ENCODE peak calls at places on chromosomes 7 and 10, in nine cellular contexts. M, Z, C, A, G, K, F, B and W are unnamed samples.

GRCh38 chr10:29784175-29784773 is 149.5 kb upstream of the SVIL start:
- DNase-seq in M (no peak), Z (no peak), C (peak; percentile 95), A (peak; percentile 77), G (peak; percentile 96), K (peak; percentile 73), F (no peak), B (no peak), W (no peak)

GRCh38 chr7:150586778-150587152 is 19.6 kb downstream of the GIMAP4 start:
- DNase-seq in M (no peak), Z (no peak), C (no peak), A (no peak), G (no peak), K (no peak), F (no peak), B (no peak), W (no peak)

GRCh38 chr7:7956531-7957221 is 11.9 kb upstream of the GLCCI1 start:
- DNase-seq in M (no peak), Z (no peak), C (peak; percentile 93), A (no peak), G (no peak), K (no peak), F (no peak), B (no peak), W (no peak)

GRCh38 chr10:123135415-123136141 is at the start of gene HMX3:
- DNase-seq in M (peak; percentile 35), Z (no peak), C (no peak), A (no peak), G (peak; percentile 56), K (no peak), F (no peak), B (no peak), W (no peak)

GRCh38 chr7:12257582-12257981 is 46.5 kb downstream of the TMEM106B start:
- DNase-seq in M (peak; percentile 6), Z (no peak), C (peak; percentile 53), A (no peak), G (peak; percentile 19), K (no peak), F (peak; percentile 78), B (no peak), W (peak; percentile 15)

GRCh38 chr7:30159153-30159552 is 24.4 kb downstream of the MTURN start:
- DNase-seq in M (no peak), Z (peak; percentile 69), C (peak; percentile 69), A (no peak), G (no peak), K (no peak), F (no peak), B (no peak), W (no peak)

GRCh38 chr10:23005150-23005549 is 77.3 kb downstream of the ARMC3 start:
- DNase-seq in M (no peak), Z (no peak), C (no peak), A (no peak), G (no peak), K (no peak), F (no peak), B (no peak), W (no peak)

GRCh38 chr7:152987673-152988072 is 228.1 kb downstream of the ACTR3B start:
- DNase-seq in M (no peak), Z (no peak), C (no peak), A (no peak), G (no peak), K (no peak), F (no peak), B (no peak), W (no peak)

GRCh38 chr10:101614957-101615759 is 27.0 kb downstream of the DPCD start:
- DNase-seq in M (no peak), Z (no peak), C (no peak), A (no peak), G (no peak), K (no peak), F (no peak), B (no peak), W (no peak)

GRCh38 chr7:30276203-30276900 is 8.0 kb upstream of the ZNRF2 start:
- DNase-seq in M (peak; percentile 31), Z (no peak), C (no peak), A (peak; percentile 42), G (peak; percentile 75), K (peak; percentile 43), F (peak; percentile 41), B (no peak), W (peak; percentile 20)

GRCh38 chr10:18460061-18460460 is 191.3 kb downstream of the NSUN6 start:
- DNase-seq in M (no peak), Z (no peak), C (no peak), A (no peak), G (no peak), K (no peak), F (no peak), B (no peak), W (no peak)

GRCh38 chr7:152106990-152107389 is 81.5 kb downstream of the GALNT11 start:
- DNase-seq in M (no peak), Z (no peak), C (no peak), A (no peak), G (no peak), K (no peak), F (no peak), B (no peak), W (no peak)

DNA sequence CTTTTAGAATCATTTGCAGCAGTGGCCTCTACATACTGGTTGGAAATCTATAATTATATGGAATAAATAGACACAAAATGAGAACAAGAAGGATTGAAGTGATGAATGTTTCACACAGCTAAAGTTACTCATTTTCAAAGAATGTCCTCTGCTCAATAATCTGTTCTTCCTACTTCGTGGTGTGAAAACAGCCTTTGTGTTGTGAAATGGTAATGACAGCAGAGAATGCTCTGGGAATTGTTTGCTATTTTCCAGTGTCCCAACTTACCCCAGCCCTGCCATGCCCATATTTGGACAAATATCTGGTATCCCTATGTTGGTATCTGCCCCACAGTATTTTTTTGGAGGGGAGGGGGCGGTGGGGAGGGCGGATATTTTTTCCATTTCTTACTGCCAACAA is 130.4 kb downstream of the GLI3 start:
- DNase-seq in M (no peak), Z (no peak), C (no peak), A (no peak), G (peak; percentile 60), K (no peak), F (no peak), B (no peak), W (no peak)
- H3K27ac ChIP-seq in M (no peak overlapping the region), Z (no peak overlapping the region), C (no peak overlapping the region), A (no peak overlapping the region), G (peak overlapping the region; percentile 26), K (no peak overlapping the region), F (no peak overlapping the region), B (no peak overlapping the region), W (no peak overlapping the region)

GRCh38 chr7:35252584-35252983 is 1.3 kb downstream of the TBX20 start:
- DNase-seq in M (no peak), Z (no peak), C (no peak), A (no peak), G (peak; percentile 39), K (no peak), F (no peak), B (no peak), W (no peak)

GRCh38 chr7:35251606-35252310 is 2.1 kb downstream of the TBX20 start:
- DNase-seq in M (no peak), Z (no peak), C (no peak), A (no peak), G (peak; percentile 67), K (no peak), F (no peak), B (no peak), W (no peak)

GRCh38 chr7:35253680-35254495 is at the start of gene TBX20:
- DNase-seq in M (peak; percentile 5), Z (peak; percentile 51), C (no peak), A (no peak), G (peak; percentile 92), K (no peak), F (no peak), B (peak; percentile 86), W (no peak)

GRCh38 chr7:35254496-35255416 is 856 bp upstream of the TBX20 start:
- DNase-seq in M (no peak), Z (no peak), C (no peak), A (no peak), G (peak; percentile 74), K (no peak), F (no peak), B (peak; percentile 53), W (no peak)

GRCh38 chr7:35253182-35253679 is 669 bp downstream of the TBX20 start:
- DNase-seq in M (no peak), Z (no peak), C (no peak), A (no peak), G (peak; percentile 29), K (no peak), F (no peak), B (no peak), W (no peak)
- H3K27me3 ChIP-seq in M (peaks cover 48% of the 10 kb centered on the region), Z (peaks cover 90% of the 10 kb centered on the region), C (no peaks in the 10 kb centered on the region), A (peaks cover 87% of the 10 kb centered on the region), G (peaks cover 35% of the 10 kb centered on the region), K (peaks cover 46% of the 10 kb centered on the region), F (peaks cover 78% of the 10 kb centered on the region), B (peaks cover 92% of the 10 kb centered on the region), W (peaks cover 58% of the 10 kb centered on the region)

GRCh38 chr10:132632851-132633684 is 95.5 kb downstream of the INPP5A start:
- DNase-seq in M (no peak), Z (no peak), C (no peak), A (peak; percentile 15), G (peak; percentile 12), K (no peak), F (no peak), B (peak; percentile 12), W (no peak)
- H3K4me3 ChIP-seq in M (no peak overlapping the region), Z (no peak overlapping the region), C (no peak overlapping the region), A (no peak overlapping the region), G (no peak overlapping the region), K (no peak overlapping the region), F (no peak overlapping the region), B (no peak overlapping the region), W (no peak overlapping the region)

GRCh38 chr10:121217331-121217730 is 366.2 kb downstream of the WDR11 start:
- DNase-seq in M (no peak), Z (no peak), C (no peak), A (no peak), G (no peak), K (no peak), F (no peak), B (no peak), W (no peak)

GRCh38 chr10:121221991-121222390 is 370.8 kb downstream of the WDR11 start:
- DNase-seq in M (no peak), Z (no peak), C (no peak), A (no peak), G (no peak), K (no peak), F (no peak), B (no peak), W (no peak)

GRCh38 chr10:121213436-121213835 is 362.3 kb downstream of the WDR11 start:
- DNase-seq in M (no peak), Z (no peak), C (no peak), A (no peak), G (no peak), K (no peak), F (no peak), B (no peak), W (no peak)

GRCh38 chr10:121216721-121217181 is 365.6 kb downstream of the WDR11 start:
- DNase-seq in M (no peak), Z (no peak), C (no peak), A (no peak), G (no peak), K (no peak), F (no peak), B (peak; percentile 15), W (no peak)

DNA sequence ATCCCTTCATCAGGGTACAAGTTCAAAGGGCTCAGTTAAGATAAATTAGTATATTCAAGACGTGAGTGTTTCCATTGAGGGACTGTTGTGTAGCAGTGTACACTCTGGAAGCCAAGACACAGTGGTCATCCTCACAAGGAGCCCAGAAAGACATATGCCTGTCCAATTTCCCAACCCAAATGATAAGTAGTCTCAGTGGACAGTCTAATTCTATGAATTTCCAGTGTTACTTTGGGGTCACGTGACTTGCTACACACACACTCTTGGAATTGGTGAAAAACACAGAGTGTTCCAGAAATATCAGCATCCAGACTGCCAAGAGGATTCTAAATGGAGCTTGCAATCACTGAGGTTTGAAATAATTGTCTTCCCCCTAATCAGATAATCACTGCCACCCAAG is 365.1 kb downstream of the WDR11 start:
- DNase-seq in M (no peak), Z (no peak), C (no peak), A (no peak), G (no peak), K (no peak), F (no peak), B (no peak), W (no peak)
- H3K27ac ChIP-seq in M (no peak overlapping the region), Z (no peak overlapping the region), C (no peak overlapping the region), A (no peak overlapping the region), G (peak overlapping the region; percentile 55), K (no peak overlapping the region), F (no peak overlapping the region), B (no peak overlapping the region), W (no peak overlapping the region)